ENCODE peak calls at places on chromosomes 5 and 9, in eight cellular contexts. Z, Y, W, X, I, L, S and K are unnamed samples. For H3K4me1, the result is how much of the 10 kb centered on the place peaks cover.

GRCh38 chr9:126569036-126569435 is 44.7 kb upstream of the LMX1B start:
- DNase-seq in Z (no peak), Y (no peak), W (no peak), X (no peak), I (peak), L (no peak), S (no peak), K (no peak)

GRCh38 chr5:119840175-119840574 is 210.8 kb downstream of the FAM170A start:
- DNase-seq in Z (no peak), Y (no peak), W (no peak), X (no peak), I (no peak), L (no peak), S (no peak), K (no peak)

GRCh38 chr5:166341708-166342329 is 1949.6 kb upstream of the WWC1 start:
- DNase-seq in Z (no peak), Y (no peak), W (no peak), X (no peak), I (peak), L (no peak), S (no peak), K (no peak)

GRCh38 chr5:96687812-96688453 is 25.8 kb downstream of the CAST start:
- DNase-seq in Z (no peak), Y (no peak), W (no peak), X (no peak), I (peak), L (no peak), S (peak), K (no peak)

GRCh38 chr9:10396641-10397040 is 216.2 kb downstream of the PTPRD start:
- DNase-seq in Z (no peak), Y (no peak), W (no peak), X (no peak), I (no peak), L (no peak), S (no peak), K (no peak)

GRCh38 chr9:38526571-38526970 is 93.8 kb downstream of the ANKRD18A start:
- DNase-seq in Z (no peak), Y (no peak), W (no peak), X (no peak), I (no peak), L (no peak), S (no peak), K (no peak)

GRCh38 chr9:95793924-95794828 is 81.3 kb upstream of the ERCC6L2 start:
- DNase-seq in Z (peak), Y (no peak), W (no peak), X (no peak), I (no peak), L (no peak), S (no peak), K (no peak)

GRCh38 chr5:78899922-78900362 is 85.2 kb downstream of the ARSB start:
- DNase-seq in Z (no peak), Y (peak), W (peak), X (peak), I (peak), L (no peak), S (peak), K (no peak)

GRCh38 chr5:119398713-119399492 is 43.1 kb downstream of the TNFAIP8 start:
- DNase-seq in Z (peak), Y (peak), W (peak), X (no peak), I (peak), L (peak), S (peak), K (no peak)

GRCh38 chr5:157596449-157596848 is 20.9 kb upstream of the ADAM19 start:
- DNase-seq in Z (no peak), Y (no peak), W (no peak), X (no peak), I (no peak), L (no peak), S (no peak), K (no peak)

GRCh38 chr5:157594675-157595074 is 19.1 kb upstream of the ADAM19 start:
- DNase-seq in Z (no peak), Y (no peak), W (no peak), X (no peak), I (no peak), L (no peak), S (no peak), K (no peak)

GRCh38 chr5:157599565-157599964 is 24.0 kb upstream of the ADAM19 start:
- DNase-seq in Z (no peak), Y (no peak), W (no peak), X (no peak), I (no peak), L (no peak), S (no peak), K (no peak)

GRCh38 chr5:157598350-157598936 is 22.9 kb upstream of the ADAM19 start:
- DNase-seq in Z (no peak), Y (no peak), W (no peak), X (no peak), I (no peak), L (no peak), S (no peak), K (no peak)

DNA sequence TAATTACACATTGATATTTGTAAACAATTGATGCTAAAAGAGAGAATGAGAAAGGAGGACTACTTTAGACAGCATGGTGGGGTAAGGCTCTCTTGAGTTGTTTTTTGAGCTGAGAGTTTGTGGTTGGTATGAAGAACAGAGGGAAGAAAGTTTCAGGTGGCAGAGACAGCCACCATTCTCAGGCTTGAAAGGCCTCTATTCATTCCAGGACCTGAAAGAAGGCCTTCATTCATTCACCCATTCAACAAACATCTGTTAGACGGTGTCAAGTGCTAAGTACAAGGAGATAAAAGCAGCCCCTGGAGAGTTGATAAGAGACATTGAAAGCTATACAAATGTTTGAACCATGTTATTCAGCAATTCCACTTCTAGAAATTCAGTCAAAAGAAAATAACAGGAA is 21.7 kb upstream of the ADAM19 start:
- DNase-seq in Z (no peak), Y (no peak), W (no peak), X (no peak), I (no peak), L (no peak), S (peak), K (no peak)
- H3K4me1 ChIP-seq in Z (under half), Y (under half), W (under half), X (under half), I (under half), L (under half), S (under half), K (under half)

GRCh38 chr9:37379835-37380234 is 42.7 kb upstream of the GRHPR start:
- DNase-seq in Z (no peak), Y (no peak), W (no peak), X (no peak), I (no peak), L (no peak), S (no peak), K (no peak)

GRCh38 chr9:37380570-37380969 is 41.9 kb upstream of the GRHPR start:
- DNase-seq in Z (no peak), Y (no peak), W (no peak), X (no peak), I (no peak), L (no peak), S (no peak), K (no peak)

GRCh38 chr9:37377688-37378612 is 44.5 kb upstream of the GRHPR start:
- DNase-seq in Z (no peak), Y (no peak), W (no peak), X (no peak), I (no peak), L (no peak), S (no peak), K (no peak)

GRCh38 chr9:37381094-37381741 is 41.3 kb upstream of the GRHPR start:
- DNase-seq in Z (no peak), Y (no peak), W (no peak), X (no peak), I (no peak), L (no peak), S (peak), K (no peak)

GRCh38 chr9:37378613-37379004 is 43.9 kb upstream of the GRHPR start:
- DNase-seq in Z (no peak), Y (no peak), W (no peak), X (no peak), I (no peak), L (no peak), S (no peak), K (no peak)
- TF ChIP-seq EP300 in Z (no peak), Y (no peak), W (no peak), X (no peak), I (no peak), L (no peak), S (no peak), K (no peak)

DNA sequence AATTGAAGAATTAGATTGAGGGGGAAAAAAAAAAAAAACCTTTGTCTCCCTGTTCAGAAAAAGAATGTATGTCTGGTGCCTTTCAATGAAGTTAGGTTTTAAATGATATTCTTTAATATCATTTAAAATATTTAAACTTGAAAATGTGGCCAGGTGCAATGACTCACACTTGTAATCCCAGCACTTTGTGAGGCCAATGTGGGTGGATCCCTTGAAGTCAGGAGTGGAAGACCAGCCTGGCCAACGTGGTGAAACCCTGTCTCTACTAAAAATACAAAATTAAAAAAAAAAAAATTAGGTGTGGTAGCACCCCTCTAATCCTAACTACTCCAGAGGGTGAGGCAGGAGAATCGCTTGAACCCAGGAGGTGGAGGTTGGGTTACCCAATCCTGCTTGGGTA is 111.1 kb upstream of the RASA1 start:
- DNase-seq in Z (no peak), Y (no peak), W (no peak), X (no peak), I (no peak), L (no peak), S (no peak), K (no peak)
- H3K27ac ChIP-seq in Z (no peak), Y (no peak), W (no peak), X (no peak), I (peak), L (no peak), S (no peak), K (no peak)

GRCh38 chr9:133876144-133876543 is 116.0 kb downstream of the VAV2 start:
- DNase-seq in Z (no peak), Y (no peak), W (no peak), X (no peak), I (no peak), L (no peak), S (no peak), K (no peak)
- H3K4me1 ChIP-seq in Z (under half), Y (under half), W (under half), X (under half), I (half or more), L (under half), S (under half), K (under half)